ENCODE peak calls at places on chromosomes 7 and 10, in four cellular contexts. O is GM23338; P is activated T-cell treated with anti-CD3 and anti-CD28 coated beads, Interleukin-2, amount 50 U/mL, for 72 hours; Q is substantia nigra. L is an unnamed sample.
A peak's percentile ranks its signal among the peaks of the same experiment; 100 is the strongest.

GRCh38 chr7:5689118-5689517 is 92.3 kb downstream of the RNF216 start:
- DNase-seq in O (no peak), P (peak; percentile 50), Q (no peak), L (no peak)

GRCh38 chr10:102782698-102783540 is 39.2 kb downstream of the WBP1L start:
- DNase-seq in O (no peak), P (no peak), Q (peak; percentile 17), L (peak; percentile 51)

GRCh38 chr10:44969854-44970253 is 8.8 kb downstream of the DEPP1 start:
- DNase-seq in O (no peak), P (no peak), Q (no peak), L (no peak)

GRCh38 chr10:110864662-110865140 is 7.0 kb upstream of the PDCD4 start:
- DNase-seq in O (no peak), P (peak; percentile 64), Q (no peak), L (no peak)

GRCh38 chr7:65397730-65398142 is 24.1 kb downstream of the ZNF92 start:
- DNase-seq in O (peak; percentile 60), P (no peak), Q (no peak), L (peak; percentile 73)

GRCh38 chr7:27051451-27051850 is 44.3 kb downstream of the HOXA1 start:
- DNase-seq in O (no peak), P (no peak), Q (no peak), L (no peak)

GRCh38 chr7:40003586-40003985 is 53.5 kb downstream of the CDK13 start:
- DNase-seq in O (no peak), P (no peak), Q (no peak), L (no peak)

GRCh38 chr7:47340490-47340889 is 241.4 kb downstream of the TNS3 start:
- DNase-seq in O (no peak), P (no peak), Q (no peak), L (no peak)

GRCh38 chr10:124738441-124738840 is 5.7 kb downstream of the FAM53B start:
- DNase-seq in O (no peak), P (no peak), Q (no peak), L (no peak)

GRCh38 chr10:133211959-133212852 is 17.8 kb upstream of the UTF1 start:
- DNase-seq in O (no peak), P (no peak), Q (no peak), L (no peak)

GRCh38 chr7:18873674-18874341 is 243.6 kb downstream of the TWIST1 start:
- DNase-seq in O (peak; percentile 77), P (no peak), Q (no peak), L (peak; percentile 65)

GRCh38 chr7:87599336-87599735 is 1.3 kb downstream of the ABCB1 start:
- DNase-seq in O (no peak), P (peak; percentile 58), Q (no peak), L (no peak)

GRCh38 chr7:150375662-150376521 is 3.2 kb upstream of the ZNF775 start:
- DNase-seq in O (no peak), P (peak; percentile 49), Q (no peak), L (no peak)

GRCh38 chr10:110651044-110651958 is 7.2 kb downstream of the RBM20 start:
- DNase-seq in O (no peak), P (peak; percentile 10), Q (no peak), L (no peak)

GRCh38 chr7:36199329-36199728 is 46.3 kb downstream of the EEPD1 start:
- DNase-seq in O (no peak), P (no peak), Q (no peak), L (no peak)

GRCh38 chr7:107173691-107174406 is 5.0 kb downstream of the HBP1 start:
- DNase-seq in O (no peak), P (peak; percentile 40), Q (no peak), L (no peak)

GRCh38 chr10:73931767-73932624 is 21.1 kb downstream of the PLAU start:
- DNase-seq in O (peak; percentile 86), P (peak; percentile 74), Q (no peak), L (peak; percentile 96)

GRCh38 chr10:773562-774161 is 84.2 kb upstream of the DIP2C start:
- DNase-seq in O (no peak), P (no peak), Q (no peak), L (no peak)

L was measured in mesendoderm.